ENCODE peak calls at places on chromosomes 13 and 19, in nine cellular contexts. M, V, G, I, E, K, N, S and P are unnamed samples.

GRCh38 chr13:34116651-34117050 is 298.7 kb downstream of the RFC3 start:
- DNase-seq in S (no peak), N (no peak), G (no peak), E (no peak), I (no peak), V (no peak), M (no peak), K (no peak), P (no peak)

GRCh38 chr13:74570834-74571233 is 436.6 kb upstream of the KLF12 start:
- DNase-seq in N (no peak), M (peak; percentile 43), K (no peak), V (no peak), G (no peak), E (no peak), S (no peak), I (peak; percentile 80), P (no peak)

GRCh38 chr19:18895828-18896341 is at the start of gene CERS1:
- DNase-seq in V (no peak), I (no peak), G (no peak), K (no peak), E (no peak), S (no peak), N (peak; percentile 22), M (no peak), P (no peak)

GRCh38 chr13:105083986-105084385 is 1451.5 kb downstream of the EFNB2 start:
- DNase-seq in V (no peak), E (no peak), M (no peak), N (no peak), S (no peak), G (no peak), K (no peak), I (peak; percentile 6), P (no peak)

GRCh38 chr19:5718579-5719273 is 1.2 kb downstream of the LONP1 start:
- DNase-seq in S (no peak), M (peak; percentile 91), N (no peak), I (peak; percentile 95), V (no peak), G (no peak), E (no peak), K (no peak), P (no peak)

GRCh38 chr13:24222756-24223155 is 62.2 kb downstream of the SPATA13 start:
- DNase-seq in G (no peak), E (no peak), M (no peak), I (no peak), N (no peak), K (no peak), S (no peak), V (no peak), P (no peak)

GRCh38 chr13:28251462-28251861 is 113.1 kb downstream of the PAN3 start:
- DNase-seq in I (no peak), V (peak; percentile 4), M (no peak), G (no peak), K (no peak), S (no peak), N (no peak), E (no peak), P (no peak)

GRCh38 chr19:31882709-31883108 is 462.7 kb upstream of the ZNF507 start:
- DNase-seq in V (no peak), K (no peak), I (no peak), E (no peak), G (no peak), M (no peak), N (no peak), S (no peak), P (no peak)

GRCh38 chr13:38755792-38756191 is 68.9 kb downstream of the FREM2 start:
- DNase-seq in E (no peak), S (no peak), K (no peak), G (peak; percentile 67), N (no peak), I (no peak), V (no peak), M (no peak), P (no peak)

GRCh38 chr13:51815848-51816247 is 11.9 kb upstream of the DHRS12 start:
- DNase-seq in S (no peak), V (no peak), E (no peak), M (no peak), I (no peak), K (no peak), N (no peak), G (no peak), P (no peak)

GRCh38 chr13:66994097-66994496 is 236.0 kb downstream of the PCDH9 start:
- DNase-seq in E (no peak), S (no peak), M (peak; percentile 52), I (peak; percentile 67), N (peak; percentile 83), G (peak; percentile 80), V (no peak), K (no peak), P (no peak)

GRCh38 chr19:41606215-41606837 is 20.5 kb downstream of the CEACAM4 start:
- DNase-seq in V (no peak), S (no peak), E (no peak), M (no peak), I (no peak), G (no peak), N (no peak), K (no peak), P (no peak)

GRCh38 chr13:113586661-113587479 is 2.3 kb downstream of the TFDP1 start:
- DNase-seq in V (no peak), G (no peak), N (no peak), I (no peak), E (no peak), S (no peak), K (no peak), M (no peak), P (no peak)